ENCODE peak calls at places on chromosomes 12 and 14, in ten cellular contexts. D, B, A, R, J, H, C, U, L and Z are unnamed samples.

GRCh38 chr14:61188196-61188595 is 92.9 kb downstream of the TMEM30B start:
- DNase-seq in D (peak), B (no peak), A (peak), R (no peak), J (no peak), H (peak), C (no peak), U (no peak), L (no peak), Z (no peak)

GRCh38 chr12:64273527-64274403 is 51.7 kb upstream of the KICS2 start:
- DNase-seq in D (peak), B (peak), A (peak), R (no peak), J (no peak), H (peak), C (peak), U (no peak), L (no peak), Z (peak)

GRCh38 chr12:9925746-9926393 is 6.3 kb downstream of the CLEC2A start:
- DNase-seq in D (peak), B (peak), A (peak), R (no peak), J (no peak), H (peak), C (peak), U (peak), L (peak), Z (peak)

GRCh38 chr12:50057000-50057841 is at the start of gene ASIC1:
- DNase-seq in D (peak), B (peak), A (peak), R (peak), J (no peak), H (peak), C (peak), U (peak), L (peak), Z (peak)

GRCh38 chr12:111993290-111994150 is 19.4 kb downstream of the TMEM116 start:
- DNase-seq in D (no peak), B (no peak), A (peak), R (no peak), J (no peak), H (no peak), C (no peak), U (no peak), L (no peak), Z (no peak)

GRCh38 chr12:4477133-4477532 is 31.5 kb upstream of the FGF6 start:
- DNase-seq in D (no peak), B (no peak), A (no peak), R (no peak), J (no peak), H (no peak), C (no peak), U (no peak), L (no peak), Z (no peak)

GRCh38 chr12:54373619-54374554 is 9.6 kb upstream of the GPR84 start:
- DNase-seq in D (no peak), B (peak), A (no peak), R (no peak), J (no peak), H (no peak), C (peak), U (no peak), L (no peak), Z (no peak)

GRCh38 chr12:62484234-62484633 is 17.6 kb downstream of the MON2 start:
- DNase-seq in D (no peak), B (no peak), A (peak), R (no peak), J (no peak), H (no peak), C (no peak), U (peak), L (peak), Z (no peak)

GRCh38 chr12:96238336-96239031 is 44.3 kb downstream of the ELK3 start:
- DNase-seq in D (no peak), B (no peak), A (no peak), R (no peak), J (no peak), H (no peak), C (no peak), U (no peak), L (no peak), Z (no peak)

GRCh38 chr12:113470871-113471618 is 626 bp downstream of the LHX5 start:
- DNase-seq in D (peak), B (no peak), A (no peak), R (no peak), J (no peak), H (no peak), C (no peak), U (no peak), L (no peak), Z (peak)

GRCh38 chr12:15005064-15005463 is 32.2 kb downstream of the PDE6H start:
- DNase-seq in D (no peak), B (no peak), A (no peak), R (no peak), J (no peak), H (no peak), C (no peak), U (no peak), L (no peak), Z (no peak)

GRCh38 chr12:93572712-93573551 is 457 bp downstream of the SOCS2 start:
- DNase-seq in D (peak), B (no peak), A (peak), R (peak), J (no peak), H (peak), C (no peak), U (no peak), L (peak), Z (peak)

GRCh38 chr12:54588110-54588831 is at the start of gene PPP1R1A:
- DNase-seq in D (peak), B (no peak), A (no peak), R (no peak), J (no peak), H (no peak), C (peak), U (no peak), L (no peak), Z (peak)

GRCh38 chr14:103500148-103500990 is 22.3 kb downstream of the CKB start:
- DNase-seq in D (peak), B (no peak), A (peak), R (peak), J (peak), H (peak), C (peak), U (peak), L (peak), Z (peak)

GRCh38 chr12:109833307-109834189 is at the start of gene TRPV4:
- DNase-seq in D (peak), B (no peak), A (no peak), R (peak), J (no peak), H (peak), C (peak), U (no peak), L (peak), Z (peak)

GRCh38 chr14:28057286-28058011 is 709.1 kb upstream of the FOXG1 start:
- DNase-seq in D (no peak), B (no peak), A (no peak), R (no peak), J (no peak), H (no peak), C (no peak), U (no peak), L (no peak), Z (no peak)

GRCh38 chr12:117114784-117115183 is 15.6 kb upstream of the TESC start:
- DNase-seq in D (no peak), B (no peak), A (no peak), R (no peak), J (no peak), H (no peak), C (no peak), U (no peak), L (no peak), Z (no peak)

GRCh38 chr12:130076752-130077151 is 85.5 kb upstream of the FZD10 start:
- DNase-seq in D (no peak), B (no peak), A (no peak), R (no peak), J (no peak), H (no peak), C (no peak), U (no peak), L (no peak), Z (no peak)

DNA sequence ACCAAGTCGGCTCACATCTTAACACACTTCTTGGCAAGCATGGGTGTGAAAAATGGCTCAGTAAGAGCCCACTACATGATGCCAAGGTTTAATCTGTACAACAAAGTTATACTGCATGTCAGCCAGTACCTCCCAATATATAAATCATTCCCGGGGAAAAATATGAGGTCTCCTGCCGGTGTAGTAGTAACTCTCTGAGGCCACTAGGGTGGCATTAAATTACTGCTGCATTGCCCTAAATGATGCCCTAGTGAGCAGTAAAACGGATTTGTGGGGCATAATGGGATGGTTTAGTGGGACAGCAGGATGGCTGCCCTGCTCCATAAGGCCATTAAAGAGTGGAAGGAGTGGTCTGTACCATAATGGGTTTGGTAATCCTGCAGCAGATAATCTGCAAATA is 267.7 kb downstream of the MED13L start:
- DNase-seq in D (no peak), B (no peak), A (no peak), R (no peak), J (no peak), H (no peak), C (no peak), U (no peak), L (no peak), Z (no peak)
- TF ChIP-seq CTCF in D (peak), B (no peak), A (peak), R (peak), J (peak), H (peak), C (no peak), U (peak), L (peak), Z (peak)

GRCh38 chr12:119988440-119988787 is 622 bp upstream of the BICDL1 start:
- DNase-seq in D (no peak), B (no peak), A (no peak), R (no peak), J (no peak), H (peak), C (no peak), U (peak), L (peak), Z (no peak)
- TF ChIP-seq CTCF in D (peak), B (peak), A (no peak), R (no peak), J (no peak), H (peak), C (no peak), U (peak), L (peak), Z (no peak)

GRCh38 chr14:67166450-67166853 is 22.8 kb upstream of the GARIN2 start:
- DNase-seq in D (no peak), B (peak), A (peak), R (no peak), J (no peak), H (peak), C (peak), U (peak), L (peak), Z (peak)
- TF ChIP-seq CTCF in D (peak), B (peak), A (peak), R (peak), J (peak), H (peak), C (peak), U (peak), L (peak), Z (peak)

GRCh38 chr14:93332853-93333630 is at the start of gene BTBD7:
- DNase-seq in D (peak), B (peak), A (peak), R (peak), J (peak), H (peak), C (peak), U (peak), L (peak), Z (peak)
- TF ChIP-seq CTCF in D (peak), B (no peak), A (no peak), R (peak), J (no peak), H (peak), C (no peak), U (peak), L (peak), Z (no peak)

GRCh38 chr12:125892276-125892675 is 827.0 kb downstream of the AACS start:
- DNase-seq in D (no peak), B (no peak), A (no peak), R (no peak), J (no peak), H (no peak), C (no peak), U (peak), L (no peak), Z (no peak)
- TF ChIP-seq CTCF in D (no peak), B (no peak), A (no peak), R (no peak), J (no peak), H (no peak), C (no peak), U (no peak), L (no peak), Z (no peak)

DNA sequence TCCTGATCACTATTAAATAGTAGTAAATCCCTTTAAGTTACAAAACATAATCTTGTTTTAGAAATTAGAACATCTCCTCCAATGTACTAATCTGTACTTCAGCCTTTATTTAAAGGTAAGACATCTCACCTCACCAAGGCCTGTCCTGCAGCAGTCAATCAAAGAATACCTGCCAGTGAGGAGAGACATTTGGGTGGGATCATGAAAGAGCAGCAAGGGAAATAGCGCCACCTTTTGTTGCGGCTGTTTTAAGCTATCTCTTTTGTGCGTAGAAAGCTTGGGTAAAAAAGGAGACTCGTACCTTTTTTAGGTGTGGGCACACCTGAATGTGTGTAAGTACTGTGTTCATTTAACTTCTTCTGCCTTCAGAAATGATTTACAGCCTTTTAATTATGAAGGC is 117.8 kb upstream of the TMTC1 start:
- DNase-seq in D (peak), B (no peak), A (peak), R (no peak), J (no peak), H (no peak), C (no peak), U (no peak), L (no peak), Z (no peak)
- TF ChIP-seq CTCF in D (peak), B (no peak), A (no peak), R (no peak), J (no peak), H (peak), C (no peak), U (peak), L (no peak), Z (no peak)